ENCODE peak calls at places on chromosome 11, in six cellular contexts. G, X, Z, U, A and S are unnamed samples.

GRCh38 chr11:69662021-69662698 is 13.0 kb downstream of the LTO1 start:
- DNase-seq in Z (no peak), G (no peak), A (no peak), X (no peak), U (no peak), S (no peak)

GRCh38 chr11:96338910-96339703 is 3.9 kb downstream of the MAML2 start:
- DNase-seq in U (no peak), A (no peak), Z (peak; percentile 58), X (no peak), G (no peak), S (no peak)

GRCh38 chr11:40388097-40388818 is 1071.2 kb downstream of the LRRC4C start:
- DNase-seq in U (no peak), G (no peak), A (no peak), X (no peak), Z (no peak), S (no peak)

GRCh38 chr11:118230088-118230487 is 5.3 kb upstream of the JAML start:
- DNase-seq in G (no peak), U (no peak), Z (no peak), A (no peak), X (peak; percentile 32), S (no peak)

GRCh38 chr11:197741-198235 is 4.9 kb downstream of the SCGB1C1 start:
- DNase-seq in G (no peak), Z (no peak), U (no peak), X (no peak), A (no peak), S (no peak)

GRCh38 chr11:11291432-11292015 is 61.5 kb downstream of the CSNK2A3 start:
- DNase-seq in A (no peak), G (no peak), X (no peak), U (no peak), Z (no peak), S (no peak)

GRCh38 chr11:57370251-57370650 is 10.7 kb downstream of the PRG3 start:
- DNase-seq in A (no peak), Z (peak; percentile 76), X (no peak), G (no peak), U (no peak), S (peak; percentile 25)

GRCh38 chr11:19779740-19780139 is 67.1 kb downstream of the NAV2 start:
- DNase-seq in A (no peak), Z (no peak), U (no peak), G (no peak), X (no peak), S (no peak)

GRCh38 chr11:130726234-130726559 is 190.1 kb downstream of the SNX19 start:
- DNase-seq in Z (no peak), X (no peak), G (no peak), U (no peak), A (no peak), S (no peak)

GRCh38 chr11:868394-868793 is 25.7 kb downstream of the TSPAN4 start:
- DNase-seq in Z (no peak), A (no peak), X (no peak), U (no peak), G (no peak), S (no peak)

GRCh38 chr11:69894126-69895047 is 75.2 kb upstream of the FGF3 start:
- DNase-seq in A (peak; percentile 34), Z (no peak), X (no peak), U (no peak), G (no peak), S (no peak)

GRCh38 chr11:86261328-86261727 is 16.8 kb downstream of the EED start:
- DNase-seq in A (no peak), U (no peak), G (no peak), X (no peak), Z (no peak), S (no peak)

GRCh38 chr11:45097721-45098493 is 48.5 kb upstream of the PRDM11 start:
- DNase-seq in U (peak; percentile 81), X (peak; percentile 22), A (no peak), Z (peak; percentile 48), G (peak; percentile 14), S (peak; percentile 57)

GRCh38 chr11:17350455-17351170 is 987 bp upstream of the NCR3LG1 start:
- DNase-seq in A (no peak), X (no peak), Z (no peak), U (no peak), G (no peak), S (no peak)

GRCh38 chr11:76424379-76424778 is 20.4 kb upstream of the EMSY start:
- DNase-seq in G (no peak), X (no peak), U (no peak), A (no peak), Z (no peak), S (no peak)

GRCh38 chr11:120147094-120147949 is 9.4 kb upstream of the TRIM29 start:
- DNase-seq in U (no peak), A (no peak), G (no peak), X (no peak), Z (no peak), S (no peak)

GRCh38 chr11:70085815-70086769 is 8.0 kb downstream of the ANO1 start:
- DNase-seq in A (no peak), U (no peak), X (no peak), G (no peak), Z (no peak), S (no peak)

GRCh38 chr11:114317738-114318137 is 21.5 kb downstream of the NNMT start:
- DNase-seq in G (no peak), X (no peak), Z (no peak), U (peak; percentile 7), A (peak; percentile 43), S (peak; percentile 24)

GRCh38 chr11:2477936-2478335 is 33.1 kb downstream of the KCNQ1 start:
- DNase-seq in X (no peak), Z (no peak), A (no peak), U (no peak), G (no peak), S (no peak)